ENCODE peak calls at places on chromosome 3, in four cellular contexts. One of them, this sample, is unnamed.

GRCh38 chr3:55801676-55802075 is 314.6 kb upstream of the WNT5A start:
- DNase-seq in MCF 10A: no peak
- DNase-seq in lung: no peak
- DNase-seq in nephron progenitor cell: peak
- DNase-seq in this sample: no peak

GRCh38 chr3:165545059-165545458 is 292.2 kb downstream of the BCHE start:
- DNase-seq in lung: no peak
- DNase-seq in MCF 10A: no peak
- DNase-seq in nephron progenitor cell: no peak
- DNase-seq in this sample: no peak

GRCh38 chr3:137792633-137793271 is 28.6 kb downstream of the SOX14 start:
- DNase-seq in lung: no peak
- DNase-seq in nephron progenitor cell: no peak
- DNase-seq in MCF 10A: peak
- DNase-seq in this sample: peak

GRCh38 chr3:135929670-135930069 is 35.9 kb upstream of the PPP2R3A start:
- DNase-seq in nephron progenitor cell: no peak
- DNase-seq in lung: no peak
- DNase-seq in MCF 10A: peak
- DNase-seq in this sample: no peak

GRCh38 chr3:172627057-172627809 is 83.6 kb downstream of the NCEH1 start:
- DNase-seq in lung: no peak
- DNase-seq in nephron progenitor cell: no peak
- DNase-seq in MCF 10A: peak
- DNase-seq in this sample: no peak

GRCh38 chr3:33377931-33378330 is 62.3 kb downstream of the UBP1 start:
- DNase-seq in lung: no peak
- DNase-seq in nephron progenitor cell: no peak
- DNase-seq in MCF 10A: peak
- DNase-seq in this sample: no peak

GRCh38 chr3:52428151-52429005 is 16.5 kb downstream of the SEMA3G start:
- DNase-seq in MCF 10A: peak
- DNase-seq in nephron progenitor cell: peak
- DNase-seq in lung: peak
- DNase-seq in this sample: peak

GRCh38 chr3:65907232-65908130 is 131.2 kb downstream of the MAGI1 start:
- DNase-seq in lung: no peak
- DNase-seq in nephron progenitor cell: no peak
- DNase-seq in MCF 10A: no peak
- DNase-seq in this sample: no peak

GRCh38 chr3:152428577-152428976 is 159.8 kb downstream of the MBNL1 start:
- DNase-seq in MCF 10A: no peak
- DNase-seq in nephron progenitor cell: no peak
- DNase-seq in lung: no peak
- DNase-seq in this sample: no peak

GRCh38 chr3:126955004-126955790 is 27.7 kb upstream of the PLXNA1 start:
- DNase-seq in nephron progenitor cell: no peak
- DNase-seq in lung: no peak
- DNase-seq in MCF 10A: no peak
- DNase-seq in this sample: peak

GRCh38 chr3:126127452-126127851 is 43.5 kb upstream of the SLC41A3 start:
- DNase-seq in lung: no peak
- DNase-seq in MCF 10A: no peak
- DNase-seq in nephron progenitor cell: no peak
- DNase-seq in this sample: no peak

GRCh38 chr3:27758083-27758482 is 36.0 kb upstream of the EOMES start:
- DNase-seq in lung: no peak
- DNase-seq in MCF 10A: peak
- DNase-seq in nephron progenitor cell: no peak
- DNase-seq in this sample: no peak

GRCh38 chr3:161069441-161070251 is 35.5 kb downstream of the B3GALNT1 start:
- DNase-seq in MCF 10A: peak
- DNase-seq in nephron progenitor cell: no peak
- DNase-seq in lung: peak
- DNase-seq in this sample: peak

GRCh38 chr3:28901029-28901428 is 379.8 kb upstream of the RBMS3 start:
- DNase-seq in MCF 10A: peak
- DNase-seq in nephron progenitor cell: no peak
- DNase-seq in lung: peak
- DNase-seq in this sample: no peak

GRCh38 chr3:33787328-33788009 is 11.0 kb upstream of the PDCD6IP start:
- DNase-seq in MCF 10A: peak
- DNase-seq in lung: peak
- DNase-seq in nephron progenitor cell: peak
- DNase-seq in this sample: peak

GRCh38 chr3:172561894-172562664 is 38.8 kb upstream of the TNFSF10 start:
- DNase-seq in lung: no peak
- DNase-seq in MCF 10A: peak
- DNase-seq in nephron progenitor cell: no peak
- DNase-seq in this sample: no peak

GRCh38 chr3:57169872-57170623 is 4.9 kb upstream of the IL17RD start:
- DNase-seq in lung: peak
- DNase-seq in nephron progenitor cell: peak
- DNase-seq in MCF 10A: peak
- DNase-seq in this sample: peak

GRCh38 chr3:134277271-134277670 is 26.6 kb upstream of the RYK start:
- DNase-seq in MCF 10A: no peak
- DNase-seq in nephron progenitor cell: no peak
- DNase-seq in lung: no peak
- DNase-seq in this sample: no peak

GRCh38 chr3:134279466-134279865 is 28.8 kb upstream of the RYK start:
- DNase-seq in lung: no peak
- DNase-seq in nephron progenitor cell: no peak
- DNase-seq in MCF 10A: no peak
- DNase-seq in this sample: no peak

GRCh38 chr3:134284438-134284837 is 33.8 kb upstream of the RYK start:
- DNase-seq in nephron progenitor cell: no peak
- DNase-seq in MCF 10A: no peak
- DNase-seq in lung: no peak
- DNase-seq in this sample: no peak

GRCh38 chr3:134282659-134283047 is 32.0 kb upstream of the RYK start:
- DNase-seq in lung: no peak
- DNase-seq in nephron progenitor cell: no peak
- DNase-seq in MCF 10A: no peak
- DNase-seq in this sample: no peak

GRCh38 chr3:134281912-134282658 is 31.4 kb upstream of the RYK start:
- DNase-seq in nephron progenitor cell: no peak
- DNase-seq in MCF 10A: no peak
- DNase-seq in lung: no peak
- DNase-seq in this sample: no peak
- TF ChIP-seq CTCF in nephron progenitor cell: no peak
- TF ChIP-seq CTCF in MCF 10A: no peak
- TF ChIP-seq CTCF in lung: no peak
- TF ChIP-seq CTCF in this sample: no peak

GRCh38 chr3:10772230-10773161 is 43.5 kb upstream of the SLC6A11 start:
- DNase-seq in lung: no peak
- DNase-seq in MCF 10A: peak
- DNase-seq in nephron progenitor cell: peak
- DNase-seq in this sample: no peak
- TF ChIP-seq CTCF in lung: no peak
- TF ChIP-seq CTCF in MCF 10A: peak
- TF ChIP-seq CTCF in nephron progenitor cell: peak
- TF ChIP-seq CTCF in this sample: no peak

GRCh38 chr3:19248143-19248542 is 99.8 kb downstream of the KCNH8 start:
- DNase-seq in nephron progenitor cell: no peak
- DNase-seq in lung: no peak
- DNase-seq in MCF 10A: no peak
- DNase-seq in this sample: no peak

GRCh38 chr3:19256313-19256712 is 108.0 kb downstream of the KCNH8 start:
- DNase-seq in lung: no peak
- DNase-seq in nephron progenitor cell: no peak
- DNase-seq in MCF 10A: no peak
- DNase-seq in this sample: no peak

GRCh38 chr3:19254784-19255338 is 106.6 kb downstream of the KCNH8 start:
- DNase-seq in MCF 10A: no peak
- DNase-seq in nephron progenitor cell: no peak
- DNase-seq in lung: no peak
- DNase-seq in this sample: no peak

GRCh38 chr3:19254189-19254588 is 105.9 kb downstream of the KCNH8 start:
- DNase-seq in lung: no peak
- DNase-seq in nephron progenitor cell: no peak
- DNase-seq in MCF 10A: no peak
- DNase-seq in this sample: no peak

GRCh38 chr3:19250959-19251610 is 102.8 kb downstream of the KCNH8 start:
- DNase-seq in nephron progenitor cell: no peak
- DNase-seq in MCF 10A: no peak
- DNase-seq in lung: no peak
- DNase-seq in this sample: no peak
- TF ChIP-seq CTCF in nephron progenitor cell: no peak
- TF ChIP-seq CTCF in MCF 10A: no peak
- TF ChIP-seq CTCF in lung: no peak
- TF ChIP-seq CTCF in this sample: no peak

DNA sequence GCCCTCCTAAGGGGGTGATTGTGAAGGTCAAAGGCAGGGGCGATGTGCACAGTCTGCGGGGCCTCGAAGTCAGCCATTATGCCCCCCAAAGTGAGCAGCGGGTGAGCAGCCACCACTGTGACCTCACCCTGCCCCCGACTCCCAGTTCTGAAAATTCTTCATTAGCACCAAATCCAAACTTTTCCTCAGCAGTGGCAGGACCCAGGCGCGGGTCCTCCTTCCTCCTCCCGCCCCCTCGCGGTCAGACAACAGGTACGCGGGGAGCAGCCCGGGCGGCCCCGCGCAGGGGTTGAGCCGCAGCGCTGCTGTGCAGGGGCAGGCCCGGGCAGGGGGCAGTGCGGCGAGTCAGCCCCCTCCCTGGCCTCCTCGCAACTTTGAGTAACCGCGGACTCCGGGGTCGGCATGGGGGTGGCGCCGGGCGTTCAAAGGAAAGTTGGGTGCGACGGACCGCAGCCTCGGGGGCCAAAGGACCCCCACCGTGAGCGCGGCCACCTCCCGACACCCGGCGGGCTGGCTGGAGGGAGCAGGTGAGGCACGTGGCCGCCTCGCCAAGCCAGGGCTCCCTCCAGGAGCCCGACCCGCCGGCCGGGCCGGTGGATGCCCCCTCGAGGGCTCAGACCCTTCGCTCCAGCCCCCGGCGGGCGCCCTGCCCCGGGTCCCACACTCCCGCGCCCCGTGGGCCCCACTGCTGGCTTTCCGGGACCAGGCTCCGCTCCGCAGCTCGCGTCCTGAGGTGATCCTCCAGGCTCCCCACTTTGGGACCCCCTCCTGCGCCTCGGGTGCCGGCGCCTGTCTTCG is 49.4 kb upstream of the CCDC174 start:
- DNase-seq in lung: no peak
- DNase-seq in MCF 10A: no peak
- DNase-seq in nephron progenitor cell: peak
- DNase-seq in this sample: peak
- TF ChIP-seq CTCF in lung: no peak
- TF ChIP-seq CTCF in MCF 10A: peak
- TF ChIP-seq CTCF in nephron progenitor cell: peak
- TF ChIP-seq CTCF in this sample: no peak

DNA sequence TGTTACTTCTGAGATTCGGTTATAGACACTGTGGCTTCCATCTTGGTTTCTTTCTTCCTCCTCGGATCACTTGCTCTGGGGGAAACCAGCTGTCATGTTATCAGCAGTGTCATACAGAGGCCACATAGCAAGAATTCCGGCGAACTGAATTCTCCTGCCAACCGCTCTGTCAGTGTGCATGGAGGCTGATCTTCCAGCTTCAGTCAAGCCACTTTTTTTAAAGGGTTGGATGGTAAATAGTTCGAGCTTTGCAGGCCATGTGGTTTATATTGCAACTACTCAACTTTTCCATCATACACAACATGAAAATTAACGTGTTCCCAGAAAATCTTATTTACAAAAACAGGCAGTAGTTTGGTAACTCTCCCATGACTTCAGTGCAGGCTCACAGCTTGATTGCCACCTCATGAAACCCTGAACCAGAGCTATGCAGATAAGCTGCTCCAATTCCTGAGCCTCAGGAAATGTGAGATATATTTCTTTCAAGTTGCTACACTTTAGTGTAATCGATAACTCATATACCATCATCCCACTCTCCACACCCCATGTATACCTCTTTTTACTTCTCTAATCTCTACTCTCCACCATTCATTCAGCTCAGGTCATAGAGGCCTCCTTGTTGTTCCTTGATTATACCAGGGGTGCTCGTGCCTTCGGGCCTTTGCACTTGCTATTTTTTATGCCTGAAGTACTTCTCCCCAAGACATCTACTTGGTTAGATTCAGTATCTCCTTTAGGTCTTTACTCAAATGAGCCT is 7.2 kb downstream of the RPL22L1 start:
- DNase-seq in nephron progenitor cell: no peak
- DNase-seq in lung: no peak
- DNase-seq in MCF 10A: no peak
- DNase-seq in this sample: no peak
- TF ChIP-seq CTCF in nephron progenitor cell: no peak
- TF ChIP-seq CTCF in lung: no peak
- TF ChIP-seq CTCF in MCF 10A: no peak
- TF ChIP-seq CTCF in this sample: no peak

GRCh38 chr3:12601072-12601471 is 44.2 kb downstream of the MKRN2 start:
- DNase-seq in nephron progenitor cell: no peak
- DNase-seq in MCF 10A: no peak
- DNase-seq in lung: no peak
- DNase-seq in this sample: no peak
- TF ChIP-seq CTCF in nephron progenitor cell: no peak
- TF ChIP-seq CTCF in MCF 10A: no peak
- TF ChIP-seq CTCF in lung: no peak
- TF ChIP-seq CTCF in this sample: no peak